ENCODE peak calls at places on chromosome 1, in seven cellular contexts. Q, H, L, V, K, W and S are unnamed samples.

GRCh38 chr1:229757226-229757625 is 131.2 kb downstream of the URB2 start:
- DNase-seq in Q (no peak), K (no peak), W (no peak), L (no peak), H (no peak), V (no peak), S (peak)

GRCh38 chr1:7505094-7505838 is 265.8 kb upstream of the VAMP3 start:
- DNase-seq in K (no peak), Q (no peak), L (no peak), W (no peak), V (no peak), H (no peak), S (no peak)

GRCh38 chr1:78003882-78004718 is 639 bp upstream of the DNAJB4 start:
- DNase-seq in Q (peak), K (peak), L (peak), V (peak), H (peak), W (peak), S (peak)

GRCh38 chr1:221858758-221859157 is 116.9 kb upstream of the DUSP10 start:
- DNase-seq in V (peak), L (no peak), H (no peak), K (no peak), W (peak), Q (no peak), S (peak)

GRCh38 chr1:66575739-66576138 is 41.8 kb downstream of the SGIP1 start:
- DNase-seq in W (peak), L (no peak), V (peak), H (no peak), K (no peak), Q (no peak), S (peak)

GRCh38 chr1:151556052-151556451 is 15.9 kb downstream of the TUFT1 start:
- DNase-seq in W (no peak), V (no peak), Q (no peak), K (no peak), L (no peak), H (no peak), S (no peak)

GRCh38 chr1:45206808-45207624 is 611 bp upstream of the ZSWIM5 start:
- DNase-seq in Q (no peak), V (no peak), L (no peak), W (no peak), H (no peak), K (no peak), S (no peak)

GRCh38 chr1:200038987-200039848 is 11.7 kb downstream of the NR5A2 start:
- DNase-seq in W (peak), V (peak), Q (no peak), K (peak), H (peak), L (no peak), S (no peak)

GRCh38 chr1:27361044-27361402 is 5.7 kb downstream of the MAP3K6 start:
- DNase-seq in W (no peak), V (no peak), L (no peak), H (no peak), Q (no peak), K (no peak), S (no peak)

GRCh38 chr1:246417152-246417812 is 89.8 kb downstream of the SMYD3 start:
- DNase-seq in Q (no peak), L (no peak), W (peak), H (no peak), K (no peak), V (peak), S (peak)

GRCh38 chr1:43225168-43225567 is 44.6 kb upstream of the TMEM125 start:
- DNase-seq in K (no peak), V (peak), Q (no peak), L (no peak), H (no peak), W (peak), S (peak)

GRCh38 chr1:203628185-203628996 is 1.8 kb downstream of the ATP2B4 start:
- DNase-seq in H (no peak), K (no peak), V (peak), Q (no peak), W (peak), L (peak), S (peak)

GRCh38 chr1:183235503-183235902 is 49.4 kb downstream of the LAMC2 start:
- DNase-seq in H (no peak), Q (no peak), V (peak), L (no peak), W (no peak), K (no peak), S (no peak)

GRCh38 chr1:225928186-225929175 is 4.4 kb upstream of the PYCR2 start:
- DNase-seq in W (no peak), L (no peak), H (no peak), V (no peak), Q (peak), K (no peak), S (no peak)

GRCh38 chr1:6083801-6084467 is 38.2 kb downstream of the KCNAB2 start:
- DNase-seq in V (peak), W (peak), L (no peak), Q (no peak), H (no peak), K (no peak), S (peak)

GRCh38 chr1:53340660-53341520 is 13.0 kb upstream of the LRP8 start:
- DNase-seq in Q (no peak), H (no peak), V (peak), L (no peak), W (no peak), K (no peak), S (no peak)

GRCh38 chr1:243946946-243947345 is 96.9 kb upstream of the AKT3 start:
- DNase-seq in L (no peak), V (peak), W (peak), H (no peak), Q (peak), K (no peak), S (no peak)